ENCODE peak calls at places on chromosomes 5 and 9, in ten cellular contexts. L, W, N, J, Z, X, Y, T, S and H are unnamed samples.

GRCh38 chr5:169201597-169201996 is 99.3 kb downstream of the SLIT3 start:
- DNase-seq in L (peak), W (no peak), N (no peak), J (no peak), Z (peak), X (no peak), Y (no peak), T (no peak), S (peak), H (no peak)

GRCh38 chr5:178234753-178235599 is 2.4 kb upstream of the PHYKPL start:
- DNase-seq in L (peak), W (peak), N (peak), J (peak), Z (peak), X (peak), Y (peak), T (peak), S (peak), H (peak)

GRCh38 chr5:80255752-80256479 is at the start of gene SERINC5:
- DNase-seq in L (peak), W (peak), N (peak), J (peak), Z (peak), X (peak), Y (peak), T (peak), S (peak), H (peak)

GRCh38 chr5:7856855-7857254 is 5.9 kb upstream of the CFAP90 start:
- DNase-seq in L (peak), W (no peak), N (no peak), J (peak), Z (peak), X (peak), Y (no peak), T (peak), S (peak), H (peak)

GRCh38 chr5:36722913-36723312 is 116.5 kb downstream of the SLC1A3 start:
- DNase-seq in L (no peak), W (no peak), N (no peak), J (no peak), Z (no peak), X (no peak), Y (no peak), T (no peak), S (no peak), H (no peak)

GRCh38 chr9:124132671-124133147 is 121.1 kb downstream of the LHX2 start:
- DNase-seq in L (no peak), W (no peak), N (no peak), J (no peak), Z (no peak), X (no peak), Y (no peak), T (no peak), S (no peak), H (no peak)

GRCh38 chr5:142597546-142598337 is 88.1 kb downstream of the FGF1 start:
- DNase-seq in L (peak), W (no peak), N (no peak), J (peak), Z (peak), X (peak), Y (no peak), T (no peak), S (peak), H (peak)

GRCh38 chr9:114721491-114722362 is 39.7 kb upstream of the TEX48 start:
- DNase-seq in L (no peak), W (peak), N (no peak), J (no peak), Z (no peak), X (no peak), Y (no peak), T (no peak), S (peak), H (no peak)

GRCh38 chr5:135372654-135373381 is 26.2 kb downstream of the MACROH2A1 start:
- DNase-seq in L (no peak), W (no peak), N (no peak), J (no peak), Z (peak), X (no peak), Y (no peak), T (no peak), S (no peak), H (no peak)

GRCh38 chr5:168991311-168991710 is 309.6 kb downstream of the SLIT3 start:
- DNase-seq in L (no peak), W (no peak), N (no peak), J (no peak), Z (no peak), X (no peak), Y (no peak), T (no peak), S (peak), H (no peak)

GRCh38 chr9:90003046-90003355 is 398.2 kb downstream of the GADD45G start:
- DNase-seq in L (no peak), W (peak), N (no peak), J (no peak), Z (no peak), X (peak), Y (no peak), T (no peak), S (no peak), H (no peak)

GRCh38 chr5:17187401-17187800 is 30.0 kb upstream of the BASP1 start:
- DNase-seq in L (no peak), W (no peak), N (no peak), J (no peak), Z (no peak), X (no peak), Y (no peak), T (no peak), S (no peak), H (no peak)

GRCh38 chr9:81682797-81683196 is 6.5 kb downstream of the TLE1 start:
- DNase-seq in L (no peak), W (no peak), N (no peak), J (no peak), Z (peak), X (no peak), Y (no peak), T (peak), S (no peak), H (no peak)

GRCh38 chr5:59838989-59839388 is 54.5 kb downstream of the PDE4D start:
- DNase-seq in L (no peak), W (no peak), N (no peak), J (no peak), Z (no peak), X (no peak), Y (no peak), T (no peak), S (no peak), H (no peak)

GRCh38 chr5:128399111-128399510 is 138.9 kb downstream of the FBN2 start:
- DNase-seq in L (no peak), W (no peak), N (no peak), J (no peak), Z (no peak), X (no peak), Y (no peak), T (no peak), S (no peak), H (no peak)

GRCh38 chr5:76710991-76711390 is 4.9 kb upstream of the F2R start:
- DNase-seq in L (no peak), W (no peak), N (no peak), J (no peak), Z (no peak), X (no peak), Y (no peak), T (no peak), S (no peak), H (no peak)

GRCh38 chr5:166713281-166713680 is 1578.2 kb upstream of the WWC1 start:
- DNase-seq in L (no peak), W (no peak), N (no peak), J (no peak), Z (no peak), X (no peak), Y (no peak), T (no peak), S (no peak), H (no peak)

GRCh38 chr5:5017827-5018559 is 122.1 kb upstream of the ADAMTS16 start:
- DNase-seq in L (no peak), W (no peak), N (no peak), J (no peak), Z (no peak), X (no peak), Y (no peak), T (no peak), S (peak), H (peak)

GRCh38 chr5:167653645-167654106 is 637.8 kb upstream of the WWC1 start:
- DNase-seq in L (no peak), W (no peak), N (no peak), J (no peak), Z (no peak), X (no peak), Y (no peak), T (no peak), S (peak), H (no peak)

GRCh38 chr9:127698985-127699670 is 7.7 kb upstream of the CFAP157 start:
- DNase-seq in L (peak), W (peak), N (peak), J (peak), Z (no peak), X (peak), Y (peak), T (peak), S (peak), H (no peak)

GRCh38 chr5:159768243-159768642 is 148.0 kb upstream of the ADRA1B start:
- DNase-seq in L (no peak), W (no peak), N (no peak), J (no peak), Z (no peak), X (no peak), Y (no peak), T (no peak), S (no peak), H (no peak)

GRCh38 chr5:37839441-37840035 is 303 bp downstream of the GDNF start:
- DNase-seq in L (no peak), W (no peak), N (no peak), J (no peak), Z (no peak), X (peak), Y (peak), T (peak), S (peak), H (no peak)

GRCh38 chr5:138459311-138459710 is 6.0 kb upstream of the EGR1 start:
- DNase-seq in L (no peak), W (no peak), N (peak), J (no peak), Z (peak), X (no peak), Y (peak), T (peak), S (no peak), H (no peak)

GRCh38 chr9:36575411-36575882 is 2.8 kb downstream of the MELK start:
- DNase-seq in L (no peak), W (no peak), N (no peak), J (no peak), Z (no peak), X (no peak), Y (no peak), T (no peak), S (no peak), H (no peak)

GRCh38 chr9:134371731-134372130 is 45.5 kb downstream of the RXRA start:
- DNase-seq in L (no peak), W (peak), N (peak), J (no peak), Z (peak), X (peak), Y (no peak), T (peak), S (no peak), H (no peak)

GRCh38 chr5:126516133-126516532 is 78.9 kb downstream of the ALDH7A1 start:
- DNase-seq in L (no peak), W (no peak), N (no peak), J (no peak), Z (no peak), X (no peak), Y (no peak), T (no peak), S (no peak), H (no peak)

GRCh38 chr5:141876628-141877477 is 1.4 kb downstream of the PCDH1 start:
- DNase-seq in L (peak), W (peak), N (no peak), J (no peak), Z (no peak), X (no peak), Y (peak), T (peak), S (peak), H (no peak)

GRCh38 chr9:131095666-131096489 is 453 bp upstream of the AIF1L start:
- DNase-seq in L (peak), W (no peak), N (no peak), J (peak), Z (peak), X (no peak), Y (no peak), T (no peak), S (peak), H (no peak)

GRCh38 chr9:34654317-34655083 is 2.5 kb downstream of the IL11RA start:
- DNase-seq in L (no peak), W (peak), N (peak), J (no peak), Z (no peak), X (peak), Y (no peak), T (peak), S (no peak), H (no peak)

GRCh38 chr9:122213589-122214413 is 15.0 kb downstream of the LHX6 start:
- DNase-seq in L (peak), W (no peak), N (no peak), J (peak), Z (peak), X (peak), Y (peak), T (peak), S (peak), H (no peak)

GRCh38 chr5:147080391-147080790 is 154.4 kb upstream of the STK32A start:
- DNase-seq in L (no peak), W (no peak), N (no peak), J (no peak), Z (no peak), X (no peak), Y (no peak), T (no peak), S (no peak), H (no peak)

GRCh38 chr5:135880278-135880677 is 15.4 kb downstream of the IL9 start:
- DNase-seq in L (peak), W (no peak), N (no peak), J (peak), Z (peak), X (no peak), Y (no peak), T (peak), S (peak), H (peak)

GRCh38 chr9:98330831-98331230 is 75.4 kb upstream of the TBC1D2 start:
- DNase-seq in L (no peak), W (no peak), N (no peak), J (no peak), Z (no peak), X (no peak), Y (no peak), T (no peak), S (no peak), H (no peak)

GRCh38 chr5:39400711-39401385 is 23.9 kb downstream of the DAB2 start:
- DNase-seq in L (no peak), W (no peak), N (no peak), J (no peak), Z (no peak), X (no peak), Y (no peak), T (no peak), S (no peak), H (no peak)

DNA sequence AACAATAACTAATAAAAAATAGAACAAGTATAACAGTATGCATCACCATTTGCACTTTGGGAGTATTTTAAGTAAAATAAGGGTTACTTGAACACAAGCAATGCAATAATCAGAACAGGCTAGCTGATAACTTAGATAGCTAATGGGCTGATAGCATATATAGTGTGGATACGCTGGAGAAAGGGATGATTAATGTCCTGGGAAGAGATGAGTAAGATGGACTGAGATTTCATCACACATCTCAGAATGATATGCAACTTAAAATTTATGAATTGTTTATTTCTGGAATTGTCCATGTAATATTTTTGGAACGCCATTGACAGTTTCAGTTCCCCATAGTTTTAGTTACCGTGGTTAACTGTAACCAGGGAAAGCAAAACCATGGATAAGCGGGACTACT is 173.6 kb downstream of the ISL1 start:
- DNase-seq in L (no peak), W (no peak), N (no peak), J (no peak), Z (no peak), X (no peak), Y (no peak), T (no peak), S (no peak), H (no peak)
- TF ChIP-seq POLR2A in L (no peak), W (no peak), N (no peak), J (no peak), Z (no peak), X (no peak), Y (no peak), T (no peak), S (no peak), H (no peak)

GRCh38 chr5:180988592-180988991 is at the start of gene BTNL3:
- DNase-seq in L (no peak), W (no peak), N (no peak), J (no peak), Z (no peak), X (no peak), Y (no peak), T (peak), S (no peak), H (no peak)
- TF ChIP-seq POLR2A in L (no peak), W (no peak), N (no peak), J (no peak), Z (no peak), X (no peak), Y (no peak), T (peak), S (no peak), H (no peak)

GRCh38 chr9:137761032-137761431 is 116.5 kb upstream of the CACNA1B start:
- DNase-seq in L (no peak), W (no peak), N (no peak), J (no peak), Z (no peak), X (no peak), Y (no peak), T (no peak), S (no peak), H (no peak)

GRCh38 chr9:137761793-137762192 is 115.8 kb upstream of the CACNA1B start:
- DNase-seq in L (no peak), W (no peak), N (no peak), J (no peak), Z (no peak), X (no peak), Y (no peak), T (no peak), S (no peak), H (no peak)

GRCh38 chr9:137764171-137764671 is 113.4 kb upstream of the CACNA1B start:
- DNase-seq in L (no peak), W (no peak), N (no peak), J (no peak), Z (no peak), X (no peak), Y (no peak), T (no peak), S (no peak), H (no peak)

GRCh38 chr9:137763271-137763955 is 114.2 kb upstream of the CACNA1B start:
- DNase-seq in L (no peak), W (no peak), N (no peak), J (no peak), Z (no peak), X (no peak), Y (no peak), T (no peak), S (no peak), H (no peak)

GRCh38 chr9:137762414-137763061 is 115.0 kb upstream of the CACNA1B start:
- DNase-seq in L (no peak), W (no peak), N (no peak), J (no peak), Z (no peak), X (no peak), Y (peak), T (peak), S (no peak), H (no peak)
- TF ChIP-seq POLR2A in L (no peak), W (no peak), N (no peak), J (no peak), Z (no peak), X (no peak), Y (peak), T (no peak), S (no peak), H (no peak)

DNA sequence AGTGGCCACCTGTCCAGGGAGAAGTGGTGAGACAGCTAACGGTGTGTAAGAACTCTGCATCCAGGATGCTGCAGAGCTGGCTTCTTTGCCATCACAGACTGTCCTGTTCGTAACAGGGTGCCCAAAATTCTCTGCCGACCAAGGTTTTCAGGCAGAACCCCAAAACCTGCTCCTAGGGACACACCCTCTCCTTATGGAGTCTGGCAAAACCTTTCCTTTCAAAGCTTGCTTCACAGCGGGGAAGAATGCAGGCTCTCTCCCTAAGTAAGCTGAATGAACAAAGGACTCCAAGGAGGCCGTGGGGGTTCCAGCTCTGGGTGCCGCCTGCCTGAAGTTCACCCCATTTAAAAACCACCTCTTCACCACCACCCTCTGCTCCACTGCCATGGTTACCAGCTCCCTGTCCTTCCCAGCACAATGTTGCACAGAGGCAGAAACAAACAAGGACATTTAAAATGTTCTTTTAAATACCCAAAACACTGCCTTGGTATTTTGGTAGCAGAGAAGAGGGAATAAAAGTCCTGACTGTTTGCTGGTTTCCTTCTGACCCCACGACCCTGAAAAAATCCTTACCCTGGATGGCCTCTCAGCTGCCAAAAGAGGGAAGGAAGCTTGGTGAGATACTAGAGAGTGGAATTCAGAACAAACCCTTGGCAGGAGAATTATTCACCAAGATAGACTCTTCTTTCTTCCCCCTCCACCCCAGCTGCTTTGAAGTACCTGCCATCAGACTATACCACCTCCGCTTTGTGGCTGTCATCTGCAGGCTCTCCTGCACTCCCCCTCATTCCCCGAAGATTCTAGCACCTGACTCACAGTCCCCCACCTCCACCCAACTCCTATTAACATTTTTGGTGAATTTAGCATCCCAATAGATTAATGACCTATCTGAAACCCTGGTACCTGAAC is 7.1 kb upstream of the KLF9 start:
- DNase-seq in L (no peak), W (no peak), N (peak), J (no peak), Z (peak), X (no peak), Y (no peak), T (no peak), S (no peak), H (no peak)
- TF ChIP-seq POLR2A in L (no peak), W (no peak), N (no peak), J (no peak), Z (no peak), X (no peak), Y (no peak), T (no peak), S (no peak), H (no peak)

DNA sequence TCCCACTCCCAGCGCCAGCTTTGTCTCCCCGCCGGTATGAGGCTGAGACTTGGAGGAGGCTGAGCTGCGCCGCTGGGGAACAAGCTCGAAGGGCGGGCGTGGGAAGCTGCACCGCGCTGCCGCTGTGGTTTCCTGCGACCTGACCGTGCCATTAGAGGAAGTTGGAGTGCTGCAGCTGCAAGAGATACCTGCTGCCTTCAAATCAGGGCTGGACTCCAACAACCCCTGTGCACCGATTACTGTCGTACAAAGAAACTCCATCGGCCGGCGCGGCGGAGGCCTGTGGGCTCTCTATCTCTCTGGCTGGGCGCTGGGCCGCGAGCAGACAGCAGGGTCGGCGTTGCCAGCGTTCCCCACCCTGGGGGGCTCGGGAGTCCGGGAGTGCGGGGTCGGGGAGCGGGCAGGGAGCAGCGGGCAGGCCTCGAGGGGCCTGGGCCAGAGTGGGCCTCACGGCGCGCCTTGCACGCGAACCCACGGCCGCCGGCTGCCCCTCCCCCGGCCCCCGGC is 1.2 kb upstream of the ERBIN start:
- DNase-seq in L (peak), W (peak), N (peak), J (no peak), Z (peak), X (peak), Y (peak), T (peak), S (peak), H (peak)
- TF ChIP-seq POLR2A in L (no peak), W (peak), N (no peak), J (no peak), Z (peak), X (no peak), Y (peak), T (peak), S (no peak), H (peak)

GRCh38 chr5:67354051-67354450 is 157.5 kb upstream of the CD180 start:
- DNase-seq in L (no peak), W (no peak), N (no peak), J (no peak), Z (no peak), X (no peak), Y (no peak), T (no peak), S (no peak), H (no peak)

GRCh38 chr5:67355135-67355729 is 158.6 kb upstream of the CD180 start:
- DNase-seq in L (no peak), W (no peak), N (no peak), J (no peak), Z (no peak), X (no peak), Y (no peak), T (no peak), S (no peak), H (no peak)

GRCh38 chr5:67350600-67351315 is 154.2 kb upstream of the CD180 start:
- DNase-seq in L (no peak), W (no peak), N (peak), J (no peak), Z (peak), X (no peak), Y (no peak), T (peak), S (no peak), H (no peak)

GRCh38 chr5:67350185-67350584 is 153.6 kb upstream of the CD180 start:
- DNase-seq in L (no peak), W (no peak), N (no peak), J (no peak), Z (peak), X (no peak), Y (no peak), T (no peak), S (no peak), H (no peak)

GRCh38 chr5:67353500-67353931 is 156.9 kb upstream of the CD180 start:
- DNase-seq in L (no peak), W (peak), N (no peak), J (no peak), Z (no peak), X (no peak), Y (no peak), T (peak), S (no peak), H (no peak)
- TF ChIP-seq POLR2A in L (no peak), W (no peak), N (no peak), J (no peak), Z (no peak), X (no peak), Y (no peak), T (no peak), S (no peak), H (no peak)